ENCODE peak calls at places on chromosome 6, in ten cellular contexts. One of them, this sample, is unnamed.

GRCh38 chr6:16511048-16511660 is 250.1 kb downstream of the ATXN1 start:
- DNase-seq in tibial nerve: no peak
- DNase-seq in fibroblast of lung: peak
- DNase-seq in ovary: no peak
- DNase-seq in breast epithelium: no peak
- DNase-seq in AG04450: no peak
- DNase-seq in hepatocyte: peak
- DNase-seq in A549: peak
- DNase-seq in CD4-positive, alpha-beta memory T cell: no peak
- DNase-seq in psoas muscle: no peak
- DNase-seq in this sample: no peak

GRCh38 chr6:31661867-31662723 is 1.5 kb upstream of the C6orf47 start:
- DNase-seq in tibial nerve: no peak
- DNase-seq in fibroblast of lung: no peak
- DNase-seq in ovary: no peak
- DNase-seq in breast epithelium: no peak
- DNase-seq in AG04450: no peak
- DNase-seq in hepatocyte: no peak
- DNase-seq in A549: no peak
- DNase-seq in CD4-positive, alpha-beta memory T cell: no peak
- DNase-seq in psoas muscle: no peak
- DNase-seq in this sample: no peak

GRCh38 chr6:124551711-124552233 is 410.5 kb upstream of the RNF217 start:
- DNase-seq in tibial nerve: no peak
- DNase-seq in fibroblast of lung: no peak
- DNase-seq in ovary: no peak
- DNase-seq in breast epithelium: no peak
- DNase-seq in AG04450: no peak
- DNase-seq in hepatocyte: no peak
- DNase-seq in A549: no peak
- DNase-seq in CD4-positive, alpha-beta memory T cell: no peak
- DNase-seq in psoas muscle: no peak
- DNase-seq in this sample: no peak

GRCh38 chr6:64330694-64331309 is 695.2 kb downstream of the PHF3 start:
- DNase-seq in tibial nerve: peak
- DNase-seq in fibroblast of lung: peak
- DNase-seq in ovary: no peak
- DNase-seq in breast epithelium: peak
- DNase-seq in AG04450: peak
- DNase-seq in hepatocyte: peak
- DNase-seq in A549: peak
- DNase-seq in CD4-positive, alpha-beta memory T cell: no peak
- DNase-seq in psoas muscle: peak
- DNase-seq in this sample: peak

GRCh38 chr6:94278146-94278545 is 858.8 kb upstream of the EPHA7 start:
- DNase-seq in tibial nerve: no peak
- DNase-seq in fibroblast of lung: no peak
- DNase-seq in ovary: no peak
- DNase-seq in breast epithelium: no peak
- DNase-seq in AG04450: no peak
- DNase-seq in hepatocyte: no peak
- DNase-seq in A549: no peak
- DNase-seq in CD4-positive, alpha-beta memory T cell: no peak
- DNase-seq in psoas muscle: no peak
- DNase-seq in this sample: no peak

GRCh38 chr6:143110572-143110971 is 49.9 kb downstream of the AIG1 start:
- DNase-seq in tibial nerve: no peak
- DNase-seq in fibroblast of lung: peak
- DNase-seq in ovary: no peak
- DNase-seq in breast epithelium: no peak
- DNase-seq in AG04450: peak
- DNase-seq in hepatocyte: no peak
- DNase-seq in A549: no peak
- DNase-seq in CD4-positive, alpha-beta memory T cell: no peak
- DNase-seq in psoas muscle: no peak
- DNase-seq in this sample: no peak

GRCh38 chr6:17115251-17116089 is 13.6 kb downstream of the STMND1 start:
- DNase-seq in tibial nerve: no peak
- DNase-seq in fibroblast of lung: peak
- DNase-seq in ovary: no peak
- DNase-seq in breast epithelium: no peak
- DNase-seq in AG04450: peak
- DNase-seq in hepatocyte: peak
- DNase-seq in A549: peak
- DNase-seq in CD4-positive, alpha-beta memory T cell: no peak
- DNase-seq in psoas muscle: no peak
- DNase-seq in this sample: no peak

GRCh38 chr6:161319231-161319630 is 45.4 kb upstream of the AGPAT4 start:
- DNase-seq in tibial nerve: no peak
- DNase-seq in fibroblast of lung: no peak
- DNase-seq in ovary: no peak
- DNase-seq in breast epithelium: no peak
- DNase-seq in AG04450: no peak
- DNase-seq in hepatocyte: no peak
- DNase-seq in A549: no peak
- DNase-seq in CD4-positive, alpha-beta memory T cell: no peak
- DNase-seq in psoas muscle: no peak
- DNase-seq in this sample: no peak

GRCh38 chr6:17021539-17021889 is 80.3 kb upstream of the STMND1 start:
- DNase-seq in tibial nerve: no peak
- DNase-seq in fibroblast of lung: peak
- DNase-seq in ovary: no peak
- DNase-seq in breast epithelium: no peak
- DNase-seq in AG04450: peak
- DNase-seq in hepatocyte: no peak
- DNase-seq in A549: no peak
- DNase-seq in CD4-positive, alpha-beta memory T cell: no peak
- DNase-seq in psoas muscle: no peak
- DNase-seq in this sample: no peak

DNA sequence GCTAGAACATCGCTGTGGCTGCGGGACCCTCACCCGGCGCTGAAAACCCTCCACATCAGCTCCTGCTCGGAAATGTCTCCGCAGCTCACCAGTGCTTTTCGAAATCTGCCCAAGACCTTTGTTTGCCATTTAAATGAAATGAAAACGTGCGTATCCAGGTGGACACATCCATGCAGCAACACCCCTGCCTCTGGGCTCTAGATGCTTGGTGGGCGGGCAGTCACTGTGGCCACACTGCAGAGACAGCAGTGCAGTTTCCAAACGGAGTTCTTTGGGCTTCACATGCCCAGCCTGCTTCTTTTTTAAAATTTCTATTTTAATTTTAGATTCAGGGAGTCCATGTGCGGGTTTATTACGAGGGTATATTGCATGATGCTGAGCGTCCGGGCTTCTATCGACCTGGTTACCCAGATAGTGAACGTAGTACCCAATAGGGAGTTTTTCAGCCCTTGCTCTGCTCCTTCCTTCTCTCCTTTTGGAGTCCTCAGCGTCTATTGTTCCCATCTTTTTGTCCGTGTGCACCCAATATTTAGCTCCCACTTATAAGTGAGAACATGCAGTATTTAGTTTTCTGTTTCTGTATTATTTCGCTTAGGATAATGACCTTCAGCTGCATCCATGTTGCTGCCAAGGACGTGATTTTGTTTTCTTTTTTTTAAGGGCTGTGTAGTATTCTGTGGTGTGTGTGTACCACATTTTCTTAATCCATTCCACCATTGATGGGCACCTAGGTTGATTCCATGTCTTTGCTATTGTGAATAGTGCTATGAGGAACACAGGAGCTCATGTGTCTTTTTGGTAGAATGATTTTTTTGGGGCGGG is 4.8 kb upstream of the TUBB2B start:
- DNase-seq in tibial nerve: no peak
- DNase-seq in fibroblast of lung: no peak
- DNase-seq in ovary: no peak
- DNase-seq in breast epithelium: no peak
- DNase-seq in AG04450: no peak
- DNase-seq in hepatocyte: no peak
- DNase-seq in A549: no peak
- DNase-seq in CD4-positive, alpha-beta memory T cell: no peak
- DNase-seq in psoas muscle: no peak
- DNase-seq in this sample: no peak
- H3K4me3 ChIP-seq in tibial nerve: peak
- H3K4me3 ChIP-seq in fibroblast of lung: peak
- H3K4me3 ChIP-seq in ovary: peak
- H3K4me3 ChIP-seq in breast epithelium: peak
- H3K4me3 ChIP-seq in AG04450: peak
- H3K4me3 ChIP-seq in hepatocyte: peak
- H3K4me3 ChIP-seq in A549: peak
- H3K4me3 ChIP-seq in CD4-positive, alpha-beta memory T cell: no peak
- H3K4me3 ChIP-seq in psoas muscle: peak
- H3K4me3 ChIP-seq in this sample: no peak

DNA sequence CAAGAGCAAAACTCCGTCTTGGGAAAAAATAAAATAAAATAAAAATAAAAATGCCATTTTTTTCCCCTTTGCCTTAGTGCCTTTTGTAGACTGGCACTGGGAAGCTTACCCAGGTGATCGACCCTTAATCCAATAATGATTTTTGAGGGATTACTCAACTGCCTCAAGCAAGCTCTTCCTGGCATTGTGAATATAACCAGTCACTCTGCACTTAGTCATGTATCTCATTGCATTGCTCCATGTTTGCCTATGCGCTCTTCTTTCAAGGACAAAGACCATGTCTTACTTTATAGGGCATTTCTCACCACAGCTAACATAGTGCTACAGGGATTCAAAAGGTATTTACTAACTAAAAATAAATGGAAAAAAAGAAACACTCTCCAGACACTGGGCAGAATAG is 13.0 kb downstream of the GFOD1 start:
- DNase-seq in tibial nerve: no peak
- DNase-seq in fibroblast of lung: no peak
- DNase-seq in ovary: no peak
- DNase-seq in breast epithelium: no peak
- DNase-seq in AG04450: no peak
- DNase-seq in hepatocyte: no peak
- DNase-seq in A549: peak
- DNase-seq in CD4-positive, alpha-beta memory T cell: no peak
- DNase-seq in psoas muscle: no peak
- DNase-seq in this sample: no peak
- H3K27ac ChIP-seq in tibial nerve: no peak
- H3K27ac ChIP-seq in fibroblast of lung: no peak
- H3K27ac ChIP-seq in ovary: no peak
- H3K27ac ChIP-seq in breast epithelium: no peak
- H3K27ac ChIP-seq in AG04450: no peak
- H3K27ac ChIP-seq in hepatocyte: no peak
- H3K27ac ChIP-seq in A549: peak
- H3K27ac ChIP-seq in CD4-positive, alpha-beta memory T cell: no peak
- H3K27ac ChIP-seq in psoas muscle: no peak
- H3K27ac ChIP-seq in this sample: no peak

GRCh38 chr6:6730831-6731230 is 142.3 kb downstream of the LY86 start:
- DNase-seq in tibial nerve: no peak
- DNase-seq in fibroblast of lung: peak
- DNase-seq in ovary: no peak
- DNase-seq in breast epithelium: no peak
- DNase-seq in AG04450: peak
- DNase-seq in hepatocyte: no peak
- DNase-seq in A549: peak
- DNase-seq in CD4-positive, alpha-beta memory T cell: no peak
- DNase-seq in psoas muscle: peak
- DNase-seq in this sample: no peak

GRCh38 chr6:6736753-6737654 is 148.5 kb downstream of the LY86 start:
- DNase-seq in tibial nerve: peak
- DNase-seq in fibroblast of lung: peak
- DNase-seq in ovary: peak
- DNase-seq in breast epithelium: no peak
- DNase-seq in AG04450: no peak
- DNase-seq in hepatocyte: peak
- DNase-seq in A549: no peak
- DNase-seq in CD4-positive, alpha-beta memory T cell: no peak
- DNase-seq in psoas muscle: peak
- DNase-seq in this sample: no peak

GRCh38 chr6:6737666-6738065 is 149.1 kb downstream of the LY86 start:
- DNase-seq in tibial nerve: no peak
- DNase-seq in fibroblast of lung: no peak
- DNase-seq in ovary: no peak
- DNase-seq in breast epithelium: no peak
- DNase-seq in AG04450: no peak
- DNase-seq in hepatocyte: no peak
- DNase-seq in A549: no peak
- DNase-seq in CD4-positive, alpha-beta memory T cell: no peak
- DNase-seq in psoas muscle: no peak
- DNase-seq in this sample: no peak

GRCh38 chr6:6738108-6738507 is 149.6 kb downstream of the LY86 start:
- DNase-seq in tibial nerve: no peak
- DNase-seq in fibroblast of lung: no peak
- DNase-seq in ovary: no peak
- DNase-seq in breast epithelium: no peak
- DNase-seq in AG04450: no peak
- DNase-seq in hepatocyte: no peak
- DNase-seq in A549: no peak
- DNase-seq in CD4-positive, alpha-beta memory T cell: no peak
- DNase-seq in psoas muscle: no peak
- DNase-seq in this sample: no peak

DNA sequence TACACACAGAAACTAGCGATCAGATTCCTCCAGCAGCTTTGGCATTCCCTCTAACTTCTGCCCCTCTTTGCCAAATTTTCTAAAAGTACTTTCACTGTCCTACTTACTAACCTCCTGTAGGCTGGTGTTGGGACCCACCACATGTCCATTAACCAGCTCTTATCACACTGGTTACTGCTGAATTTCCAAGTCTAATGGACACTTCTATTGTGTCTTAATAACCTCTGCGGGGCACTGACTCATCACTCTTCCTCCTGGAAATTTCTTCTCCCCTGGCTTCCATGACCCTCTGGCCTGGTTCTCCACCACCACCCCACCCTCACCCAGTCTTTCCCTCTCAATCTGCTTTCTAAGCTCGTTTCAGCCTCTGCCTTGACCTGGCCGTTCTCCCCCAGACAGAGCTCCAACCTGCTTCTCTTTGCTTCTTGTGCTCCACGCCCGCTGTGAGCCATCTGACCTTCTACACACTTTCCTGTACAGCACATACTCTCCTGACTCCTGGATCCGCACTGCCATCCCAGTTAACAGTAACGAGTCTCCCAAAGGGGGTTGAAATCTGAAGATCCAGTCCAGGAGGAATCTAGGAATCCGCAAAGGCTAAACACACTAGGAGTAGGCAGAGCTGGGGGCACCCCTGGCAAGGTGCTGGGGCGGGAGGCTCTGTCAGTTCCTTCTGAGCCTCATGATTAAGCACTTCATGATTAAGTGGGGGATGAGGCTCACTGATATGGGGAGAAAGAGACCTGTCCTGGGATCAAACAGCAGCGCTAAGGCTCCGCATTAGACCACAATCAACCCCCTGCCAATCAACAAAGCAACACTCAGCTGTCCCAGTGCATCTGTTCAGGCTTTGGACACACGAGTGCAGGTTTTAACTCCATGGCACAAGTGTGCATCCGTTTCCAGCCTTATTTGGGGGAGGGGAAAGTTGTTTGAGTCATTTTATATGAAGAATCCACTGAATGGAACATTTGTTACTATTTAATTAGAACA is 146.2 kb downstream of the LY86 start:
- DNase-seq in tibial nerve: no peak
- DNase-seq in fibroblast of lung: no peak
- DNase-seq in ovary: no peak
- DNase-seq in breast epithelium: no peak
- DNase-seq in AG04450: no peak
- DNase-seq in hepatocyte: no peak
- DNase-seq in A549: no peak
- DNase-seq in CD4-positive, alpha-beta memory T cell: no peak
- DNase-seq in psoas muscle: no peak
- DNase-seq in this sample: no peak
- H3K4me3 ChIP-seq in tibial nerve: no peak
- H3K4me3 ChIP-seq in fibroblast of lung: no peak
- H3K4me3 ChIP-seq in ovary: no peak
- H3K4me3 ChIP-seq in breast epithelium: no peak
- H3K4me3 ChIP-seq in AG04450: no peak
- H3K4me3 ChIP-seq in hepatocyte: no peak
- H3K4me3 ChIP-seq in A549: no peak
- H3K4me3 ChIP-seq in CD4-positive, alpha-beta memory T cell: no peak
- H3K4me3 ChIP-seq in psoas muscle: no peak
- H3K4me3 ChIP-seq in this sample: no peak

GRCh38 chr6:118649918-118650499 is 1.4 kb downstream of the CEP85L start:
- DNase-seq in tibial nerve: no peak
- DNase-seq in fibroblast of lung: no peak
- DNase-seq in ovary: no peak
- DNase-seq in breast epithelium: no peak
- DNase-seq in AG04450: no peak
- DNase-seq in hepatocyte: no peak
- DNase-seq in A549: no peak
- DNase-seq in CD4-positive, alpha-beta memory T cell: no peak
- DNase-seq in psoas muscle: no peak
- DNase-seq in this sample: no peak
- H3K27ac ChIP-seq in tibial nerve: peak
- H3K27ac ChIP-seq in fibroblast of lung: peak
- H3K27ac ChIP-seq in ovary: peak
- H3K27ac ChIP-seq in breast epithelium: peak
- H3K27ac ChIP-seq in AG04450: peak
- H3K27ac ChIP-seq in hepatocyte: peak
- H3K27ac ChIP-seq in A549: peak
- H3K27ac ChIP-seq in CD4-positive, alpha-beta memory T cell: peak
- H3K27ac ChIP-seq in psoas muscle: peak
- H3K27ac ChIP-seq in this sample: peak